ENCODE peak calls at places on chromosomes 7 and 10, in ten cellular contexts. K is HFFc6; C is colonic mucosa; F is upper lobe of right lung; N is fibroblast of gingiva; R is NCI-H774; Z is GM18507; B is B cell; W is psoas muscle; Y is stimulated activated CD8-positive, alpha-beta memory T cell treated with anti-CD3 and anti-CD28 coated beads, Interleukin-7, amount 100 ng/mL, for 1 hour. L is an unnamed sample.
A peak's percentile ranks its signal among the peaks of the same experiment; 100 is the strongest.

GRCh38 chr7:94907420-94908203 is at the start of gene PPP1R9A:
- DNase-seq in B (peak; percentile 42), R (peak; percentile 41), F (peak; percentile 81), K (no peak), C (peak; percentile 57), Z (no peak), N (no peak), W (peak; percentile 70), Y (no peak), L (peak; percentile 65)

GRCh38 chr7:94449151-94449725 is 54.5 kb downstream of the COL1A2 start:
- DNase-seq in N (peak; percentile 31), R (no peak), K (no peak), B (peak; percentile 42), Y (no peak), W (no peak), C (no peak), Z (no peak), F (no peak), L (no peak)

GRCh38 chr7:44244282-44244681 is 43.5 kb downstream of the YKT6 start:
- DNase-seq in K (no peak), B (peak; percentile 41), R (peak; percentile 3), C (no peak), Y (no peak), N (no peak), F (no peak), Z (peak; percentile 39), W (no peak), L (no peak)

GRCh38 chr10:62637249-62638061 is 167.1 kb upstream of the ADO start:
- DNase-seq in N (no peak), C (no peak), R (no peak), B (peak; percentile 69), F (no peak), K (peak; percentile 47), W (no peak), Z (no peak), Y (no peak), L (peak; percentile 48)

GRCh38 chr7:64879800-64880199 is 23.3 kb upstream of the ZNF273 start:
- DNase-seq in C (peak; percentile 10), W (no peak), Z (no peak), Y (no peak), R (no peak), N (no peak), K (no peak), B (no peak), F (no peak), L (no peak)

GRCh38 chr7:54349259-54349658 is 192.9 kb upstream of the VSTM2A start:
- DNase-seq in W (no peak), R (no peak), K (no peak), C (no peak), Y (no peak), N (peak; percentile 23), Z (no peak), F (no peak), B (no peak), L (peak; percentile 71)

GRCh38 chr7:54796150-54796549 is 37.1 kb upstream of the SEC61G start:
- DNase-seq in F (no peak), Y (no peak), R (no peak), B (no peak), K (no peak), Z (no peak), C (no peak), W (no peak), N (peak; percentile 89), L (peak; percentile 47)

GRCh38 chr10:115861864-115862263 is 411.1 kb downstream of the GFRA1 start:
- DNase-seq in Y (no peak), C (no peak), W (no peak), B (no peak), Z (no peak), K (peak; percentile 41), N (no peak), R (no peak), F (no peak), L (peak; percentile 38)

GRCh38 chr7:150367677-150368097 is 935 bp upstream of the REPIN1 start:
- DNase-seq in Z (no peak), N (no peak), F (no peak), Y (no peak), B (no peak), K (no peak), C (no peak), W (no peak), R (no peak), L (no peak)

GRCh38 chr10:121942749-121943148 is 14.9 kb upstream of the ATE1 start:
- DNase-seq in F (no peak), B (no peak), W (no peak), N (peak; percentile 91), Y (no peak), R (no peak), Z (no peak), K (peak; percentile 82), C (no peak), L (peak; percentile 94)

GRCh38 chr10:80183436-80183835 is 21.9 kb downstream of the ANXA11 start:
- DNase-seq in N (no peak), B (no peak), F (no peak), Y (no peak), Z (no peak), C (no peak), K (no peak), R (no peak), W (no peak), L (no peak)

GRCh38 chr7:157579425-157579824 is 242.6 kb downstream of the DNAJB6 start:
- DNase-seq in F (peak; percentile 33), Y (no peak), C (peak; percentile 59), R (no peak), W (no peak), B (no peak), Z (no peak), N (no peak), K (no peak), L (no peak)

GRCh38 chr10:60846173-60846572 is 67.9 kb downstream of the CDK1 start:
- DNase-seq in W (no peak), R (no peak), N (peak; percentile 8), F (no peak), Y (no peak), C (no peak), Z (no peak), B (no peak), K (peak; percentile 35), L (peak; percentile 48)

GRCh38 chr7:41425926-41426325 is 277.0 kb downstream of the INHBA start:
- DNase-seq in F (no peak), C (no peak), N (peak; percentile 40), W (no peak), Y (no peak), K (peak; percentile 75), Z (no peak), R (no peak), B (no peak), L (peak; percentile 83)

GRCh38 chr10:119352042-119352441 is 144.7 kb downstream of the GRK5 start:
- DNase-seq in F (no peak), Z (no peak), N (no peak), W (no peak), Y (no peak), R (no peak), C (no peak), K (no peak), B (no peak), L (no peak)

GRCh38 chr10:12042409-12042796 is 206 bp downstream of the UPF2 start:
- DNase-seq in N (no peak), B (peak; percentile 66), Y (peak; percentile 20), W (peak; percentile 73), C (no peak), F (peak; percentile 81), R (no peak), Z (no peak), K (no peak), L (peak; percentile 12)

GRCh38 chr7:151032936-151033863 is 5.0 kb downstream of the ABCB8 start:
- DNase-seq in Y (no peak), C (no peak), B (no peak), F (no peak), Z (no peak), R (no peak), N (no peak), W (no peak), K (no peak), L (no peak)

GRCh38 chr10:13567030-13567429 is 19.7 kb upstream of the PRPF18 start:
- DNase-seq in K (no peak), W (no peak), C (no peak), F (no peak), Y (no peak), Z (no peak), B (no peak), N (peak; percentile 35), R (no peak), L (no peak)

GRCh38 chr7:135905858-135906257 is 71.3 kb downstream of the MTPN start:
- DNase-seq in F (no peak), R (no peak), K (no peak), W (no peak), B (no peak), Y (no peak), C (no peak), N (no peak), Z (no peak), L (no peak)

L was measured in foreskin fibroblast.